ENCODE peak calls at places on chromosomes 11 and 22, in five cellular contexts. One of them, this sample, is unnamed. For H3K9me3 and H3K4me1, the result is how much of the 10 kb centered on the place peaks cover.

GRCh38 chr11:10866893-10867331 is 9.1 kb upstream of the ZBED5 start:
- DNase-seq in mucosa of descending colon: no peak
- DNase-seq in psoas muscle: no peak
- DNase-seq in thoracic aorta: no peak
- DNase-seq in cardiac muscle cell: peak
- DNase-seq in this sample: no peak

GRCh38 chr11:47406896-47407745 is 1.3 kb upstream of the SLC39A13 start:
- DNase-seq in mucosa of descending colon: no peak
- DNase-seq in psoas muscle: peak
- DNase-seq in thoracic aorta: no peak
- DNase-seq in cardiac muscle cell: peak
- DNase-seq in this sample: no peak

GRCh38 chr22:42788466-42788865 is 67.8 kb upstream of the A4GALT start:
- DNase-seq in mucosa of descending colon: peak
- DNase-seq in psoas muscle: no peak
- DNase-seq in thoracic aorta: no peak
- DNase-seq in cardiac muscle cell: no peak
- DNase-seq in this sample: no peak

GRCh38 chr11:106077609-106078517 is at the start of gene AASDHPPT:
- DNase-seq in mucosa of descending colon: no peak
- DNase-seq in psoas muscle: no peak
- DNase-seq in thoracic aorta: no peak
- DNase-seq in cardiac muscle cell: peak
- DNase-seq in this sample: no peak

GRCh38 chr11:27291302-27291889 is 71.6 kb downstream of the CCDC34 start:
- DNase-seq in mucosa of descending colon: peak
- DNase-seq in psoas muscle: no peak
- DNase-seq in thoracic aorta: no peak
- DNase-seq in cardiac muscle cell: no peak
- DNase-seq in this sample: no peak

GRCh38 chr11:95066721-95067041 is at the start of gene SRSF8:
- DNase-seq in mucosa of descending colon: no peak
- DNase-seq in psoas muscle: no peak
- DNase-seq in thoracic aorta: no peak
- DNase-seq in cardiac muscle cell: no peak
- DNase-seq in this sample: no peak

GRCh38 chr22:43289551-43289963 is 53.6 kb downstream of the SCUBE1 start:
- DNase-seq in mucosa of descending colon: no peak
- DNase-seq in psoas muscle: no peak
- DNase-seq in thoracic aorta: no peak
- DNase-seq in cardiac muscle cell: peak
- DNase-seq in this sample: no peak

GRCh38 chr11:133946541-133947297 is 10.0 kb downstream of the IGSF9B start:
- DNase-seq in mucosa of descending colon: peak
- DNase-seq in psoas muscle: no peak
- DNase-seq in thoracic aorta: no peak
- DNase-seq in cardiac muscle cell: no peak
- DNase-seq in this sample: no peak

GRCh38 chr11:69241075-69241740 is 52.7 kb upstream of the MYEOV start:
- DNase-seq in mucosa of descending colon: no peak
- DNase-seq in psoas muscle: no peak
- DNase-seq in thoracic aorta: no peak
- DNase-seq in cardiac muscle cell: no peak
- DNase-seq in this sample: no peak

GRCh38 chr11:9651899-9652748 is 11.8 kb upstream of the SWAP70 start:
- DNase-seq in mucosa of descending colon: no peak
- DNase-seq in psoas muscle: no peak
- DNase-seq in thoracic aorta: no peak
- DNase-seq in cardiac muscle cell: no peak
- DNase-seq in this sample: no peak

GRCh38 chr11:108224908-108225786 is 2.3 kb downstream of the ATM start:
- DNase-seq in mucosa of descending colon: no peak
- DNase-seq in psoas muscle: no peak
- DNase-seq in thoracic aorta: no peak
- DNase-seq in cardiac muscle cell: no peak
- DNase-seq in this sample: no peak

GRCh38 chr11:394858-395655 is 1.0 kb downstream of the PKP3 start:
- DNase-seq in mucosa of descending colon: peak
- DNase-seq in psoas muscle: no peak
- DNase-seq in thoracic aorta: no peak
- DNase-seq in cardiac muscle cell: no peak
- DNase-seq in this sample: no peak

GRCh38 chr11:130178441-130178971 is 18.9 kb downstream of the ST14 start:
- DNase-seq in mucosa of descending colon: no peak
- DNase-seq in psoas muscle: no peak
- DNase-seq in thoracic aorta: no peak
- DNase-seq in cardiac muscle cell: no peak
- DNase-seq in this sample: no peak

GRCh38 chr11:130550160-130550559 is 101.7 kb downstream of the ADAMTS15 start:
- DNase-seq in mucosa of descending colon: no peak
- DNase-seq in psoas muscle: no peak
- DNase-seq in thoracic aorta: no peak
- DNase-seq in cardiac muscle cell: no peak
- DNase-seq in this sample: no peak

GRCh38 chr11:65014146-65014960 is at the start of gene ARL2:
- DNase-seq in mucosa of descending colon: no peak
- DNase-seq in psoas muscle: no peak
- DNase-seq in thoracic aorta: no peak
- DNase-seq in cardiac muscle cell: no peak
- DNase-seq in this sample: no peak

GRCh38 chr11:11989774-11990744 is 18.4 kb downstream of the DKK3 start:
- DNase-seq in mucosa of descending colon: no peak
- DNase-seq in psoas muscle: no peak
- DNase-seq in thoracic aorta: no peak
- DNase-seq in cardiac muscle cell: peak
- DNase-seq in this sample: peak

GRCh38 chr11:102685311-102685710 is 20.3 kb downstream of the MMP27 start:
- DNase-seq in mucosa of descending colon: no peak
- DNase-seq in psoas muscle: no peak
- DNase-seq in thoracic aorta: no peak
- DNase-seq in cardiac muscle cell: no peak
- DNase-seq in this sample: no peak

GRCh38 chr11:123640677-123641494 is 13.5 kb downstream of the SCN3B start:
- DNase-seq in mucosa of descending colon: no peak
- DNase-seq in psoas muscle: peak
- DNase-seq in thoracic aorta: no peak
- DNase-seq in cardiac muscle cell: peak
- DNase-seq in this sample: no peak

GRCh38 chr11:61162092-61162935 is 1.1 kb upstream of the VPS37C start:
- DNase-seq in mucosa of descending colon: no peak
- DNase-seq in psoas muscle: no peak
- DNase-seq in thoracic aorta: no peak
- DNase-seq in cardiac muscle cell: peak
- DNase-seq in this sample: no peak

GRCh38 chr11:88555018-88555828 is 217.7 kb upstream of the CTSC start:
- DNase-seq in mucosa of descending colon: no peak
- DNase-seq in psoas muscle: no peak
- DNase-seq in thoracic aorta: no peak
- DNase-seq in cardiac muscle cell: peak
- DNase-seq in this sample: no peak

GRCh38 chr22:39546889-39547586 is 14.5 kb upstream of the RPS19BP1 start:
- DNase-seq in mucosa of descending colon: no peak
- DNase-seq in psoas muscle: peak
- DNase-seq in thoracic aorta: no peak
- DNase-seq in cardiac muscle cell: no peak
- DNase-seq in this sample: no peak

GRCh38 chr11:35619030-35619753 is 932 bp downstream of the FJX1 start:
- DNase-seq in mucosa of descending colon: peak
- DNase-seq in psoas muscle: peak
- DNase-seq in thoracic aorta: no peak
- DNase-seq in cardiac muscle cell: peak
- DNase-seq in this sample: no peak

GRCh38 chr11:72969894-72970335 is 155.7 kb downstream of the ATG16L2 start:
- DNase-seq in mucosa of descending colon: no peak
- DNase-seq in psoas muscle: no peak
- DNase-seq in thoracic aorta: no peak
- DNase-seq in cardiac muscle cell: peak
- DNase-seq in this sample: no peak

GRCh38 chr11:74731301-74732094 is at the start of gene CHRDL2:
- DNase-seq in mucosa of descending colon: no peak
- DNase-seq in psoas muscle: peak
- DNase-seq in thoracic aorta: no peak
- DNase-seq in cardiac muscle cell: peak
- DNase-seq in this sample: no peak

GRCh38 chr11:32602657-32603410 is 19.2 kb downstream of the EIF3M start:
- DNase-seq in mucosa of descending colon: no peak
- DNase-seq in psoas muscle: no peak
- DNase-seq in thoracic aorta: no peak
- DNase-seq in cardiac muscle cell: peak
- DNase-seq in this sample: no peak

GRCh38 chr11:18527512-18527911 is 770 bp upstream of the TSG101 start:
- DNase-seq in mucosa of descending colon: no peak
- DNase-seq in psoas muscle: no peak
- DNase-seq in thoracic aorta: no peak
- DNase-seq in cardiac muscle cell: peak
- DNase-seq in this sample: no peak

GRCh38 chr11:119155733-119156492 is 7.1 kb downstream of the ABCG4 start:
- DNase-seq in mucosa of descending colon: no peak
- DNase-seq in psoas muscle: no peak
- DNase-seq in thoracic aorta: no peak
- DNase-seq in cardiac muscle cell: no peak
- DNase-seq in this sample: no peak

DNA sequence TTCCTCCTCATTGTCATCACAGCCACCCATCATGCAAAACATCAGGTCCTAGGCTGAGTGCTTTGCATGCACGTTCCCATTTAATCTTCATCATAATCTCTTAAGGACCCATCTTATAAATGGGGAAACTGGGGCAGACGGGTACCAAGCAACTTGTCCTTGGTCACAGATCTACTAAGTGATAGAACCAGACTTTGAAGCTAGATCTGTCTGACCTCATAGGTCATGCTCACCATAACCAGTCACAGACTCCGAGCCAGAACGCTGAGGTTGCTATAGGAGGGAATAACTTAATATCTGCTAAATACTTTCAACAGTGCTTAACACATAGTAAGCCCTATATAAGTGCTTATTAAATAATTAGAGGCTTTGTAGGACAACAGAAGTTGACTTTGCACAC is 37.7 kb downstream of the POU2AF3 start:
- DNase-seq in mucosa of descending colon: no peak
- DNase-seq in psoas muscle: no peak
- DNase-seq in thoracic aorta: no peak
- DNase-seq in cardiac muscle cell: no peak
- DNase-seq in this sample: no peak
- H3K4me3 ChIP-seq in mucosa of descending colon: no peak
- H3K4me3 ChIP-seq in psoas muscle: no peak
- H3K4me3 ChIP-seq in thoracic aorta: no peak
- H3K4me3 ChIP-seq in cardiac muscle cell: no peak
- H3K4me3 ChIP-seq in this sample: no peak

GRCh38 chr11:114678125-114679036 is at the start of gene NXPE2:
- DNase-seq in mucosa of descending colon: no peak
- DNase-seq in psoas muscle: no peak
- DNase-seq in thoracic aorta: no peak
- DNase-seq in cardiac muscle cell: no peak
- DNase-seq in this sample: no peak

GRCh38 chr11:114679505-114679904 is 1.2 kb downstream of the NXPE2 start:
- DNase-seq in mucosa of descending colon: no peak
- DNase-seq in psoas muscle: no peak
- DNase-seq in thoracic aorta: no peak
- DNase-seq in cardiac muscle cell: no peak
- DNase-seq in this sample: no peak

GRCh38 chr11:114668109-114668508 is 10.2 kb upstream of the NXPE2 start:
- DNase-seq in mucosa of descending colon: no peak
- DNase-seq in psoas muscle: no peak
- DNase-seq in thoracic aorta: no peak
- DNase-seq in cardiac muscle cell: no peak
- DNase-seq in this sample: no peak

GRCh38 chr11:114673661-114674060 is 4.7 kb upstream of the NXPE2 start:
- DNase-seq in mucosa of descending colon: no peak
- DNase-seq in psoas muscle: no peak
- DNase-seq in thoracic aorta: no peak
- DNase-seq in cardiac muscle cell: peak
- DNase-seq in this sample: no peak
- H3K9me3 ChIP-seq in mucosa of descending colon: under half
- H3K9me3 ChIP-seq in psoas muscle: under half
- H3K9me3 ChIP-seq in thoracic aorta: under half
- H3K9me3 ChIP-seq in cardiac muscle cell: under half
- H3K9me3 ChIP-seq in this sample: under half

DNA sequence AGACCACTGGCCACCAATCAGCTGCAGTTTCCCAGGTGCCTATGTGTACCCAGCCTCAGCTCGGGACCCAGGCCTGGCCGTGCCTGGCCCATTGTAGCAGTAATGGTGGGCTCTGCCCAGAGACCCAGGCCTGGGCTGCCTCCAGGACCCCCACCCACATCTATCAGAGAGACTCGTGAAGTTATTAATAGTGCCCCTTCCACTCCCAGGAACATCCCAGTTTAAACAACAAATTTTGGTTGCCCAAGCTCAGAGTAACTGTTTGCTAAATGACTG is 42.5 kb downstream of the IGLL5 start:
- DNase-seq in mucosa of descending colon: no peak
- DNase-seq in psoas muscle: peak
- DNase-seq in thoracic aorta: no peak
- DNase-seq in cardiac muscle cell: no peak
- DNase-seq in this sample: no peak
- H3K4me1 ChIP-seq in mucosa of descending colon: under half
- H3K4me1 ChIP-seq in psoas muscle: under half
- H3K4me1 ChIP-seq in thoracic aorta: under half
- H3K4me1 ChIP-seq in cardiac muscle cell: under half
- H3K4me1 ChIP-seq in this sample: under half

DNA sequence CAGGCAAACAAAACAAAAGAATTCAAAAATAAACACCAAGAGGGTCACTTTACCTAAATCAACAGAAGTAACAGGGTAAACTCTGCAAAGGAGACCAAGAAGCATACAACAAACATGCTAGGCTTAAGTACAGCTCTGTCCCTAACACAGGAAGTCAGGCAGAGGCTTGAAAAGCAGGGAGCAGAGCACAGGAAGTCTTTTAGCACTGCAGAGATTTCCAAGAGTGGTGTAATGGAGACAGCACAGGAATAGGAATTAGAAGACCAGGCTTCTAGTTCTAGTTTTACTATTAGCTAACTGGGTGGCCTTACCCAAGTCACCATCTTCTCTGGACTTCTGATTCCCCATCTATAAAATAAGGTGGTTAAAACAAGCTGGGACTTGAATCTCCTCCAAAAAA is 1.9 kb downstream of the RBFOX2 start:
- DNase-seq in mucosa of descending colon: no peak
- DNase-seq in psoas muscle: no peak
- DNase-seq in thoracic aorta: no peak
- DNase-seq in cardiac muscle cell: peak
- DNase-seq in this sample: peak
- H3K4me3 ChIP-seq in mucosa of descending colon: no peak
- H3K4me3 ChIP-seq in psoas muscle: peak
- H3K4me3 ChIP-seq in thoracic aorta: peak
- H3K4me3 ChIP-seq in cardiac muscle cell: peak
- H3K4me3 ChIP-seq in this sample: peak